ENCODE peak calls at places on chromosomes 3 and 15, in six cellular contexts. Q is RWPE1, F is GM12865, Z is HCT116, V is fibroblast of pulmonary artery, X is vagina. H is an unnamed sample.

GRCh38 chr3:123818921-123819429 is 65.2 kb downstream of the MYLK start:
- DNase-seq in Q (peak; percentile 73), Z (no peak), X (no peak), F (no peak), V (peak; percentile 70), H (no peak)

GRCh38 chr15:31609243-31609642 is 282.6 kb downstream of the KLF13 start:
- DNase-seq in V (no peak), F (no peak), Q (no peak), X (no peak), Z (no peak), H (no peak)

GRCh38 chr15:43492673-43493601 is at the start of gene TP53BP1:
- DNase-seq in Q (peak; percentile 99), Z (peak; percentile 85), V (peak; percentile 94), F (peak; percentile 96), X (no peak), H (peak; percentile 92)

GRCh38 chr3:159911011-159911663 is 77.5 kb upstream of the IL12A start:
- DNase-seq in Z (no peak), Q (no peak), V (no peak), F (peak; percentile 78), X (no peak), H (peak; percentile 55)

GRCh38 chr3:13869944-13870343 is 9.9 kb downstream of the WNT7A start:
- DNase-seq in V (no peak), Q (no peak), X (no peak), F (no peak), Z (no peak), H (no peak)

GRCh38 chr15:68643216-68643830 is 64.5 kb downstream of the CORO2B start:
- DNase-seq in F (no peak), Z (no peak), Q (no peak), V (no peak), X (no peak), H (no peak)

GRCh38 chr3:82761858-82762257 is 1000.4 kb upstream of the GBE1 start:
- DNase-seq in X (no peak), V (no peak), F (no peak), Z (no peak), Q (no peak), H (no peak)

GRCh38 chr3:109926376-109926775 is 589.0 kb upstream of the DPPA4 start:
- DNase-seq in Q (no peak), F (no peak), X (no peak), Z (no peak), V (no peak), H (no peak)

GRCh38 chr3:30612422-30613134 is 6.2 kb downstream of the TGFBR2 start:
- DNase-seq in Z (no peak), Q (no peak), V (no peak), F (no peak), X (no peak), H (no peak)

GRCh38 chr3:46080124-46080991 is 53.1 kb upstream of the XCR1 start:
- DNase-seq in F (no peak), V (no peak), X (peak; percentile 64), Q (peak; percentile 28), Z (no peak), H (no peak)

GRCh38 chr3:53672987-53673386 is 173.2 kb downstream of the CHDH start:
- DNase-seq in Q (no peak), V (no peak), Z (no peak), X (no peak), F (no peak), H (no peak)

GRCh38 chr3:129059311-129059975 is 1.1 kb upstream of the GP9 start:
- DNase-seq in Z (no peak), Q (no peak), F (no peak), V (no peak), X (no peak), H (no peak)

GRCh38 chr15:62519900-62520299 is 354.8 kb upstream of the C2CD4B start:
- DNase-seq in X (no peak), F (no peak), V (no peak), Q (no peak), Z (no peak), H (no peak)

GRCh38 chr15:25175033-25175788 is 220.4 kb downstream of the SNRPN start:
- DNase-seq in X (no peak), F (no peak), Q (no peak), Z (no peak), V (no peak), H (no peak)

GRCh38 chr3:185677146-185677829 is 91.2 kb downstream of the SENP2 start:
- DNase-seq in Z (peak; percentile 69), V (peak; percentile 87), X (no peak), F (peak; percentile 71), Q (peak; percentile 73), H (peak; percentile 68)

GRCh38 chr3:40996382-40996781 is 202.9 kb upstream of the CTNNB1 start:
- DNase-seq in V (no peak), Q (no peak), F (no peak), Z (no peak), X (no peak), H (no peak)

GRCh38 chr15:24678485-24678884 is 2.9 kb downstream of the NPAP1 start:
- DNase-seq in Z (no peak), X (no peak), F (no peak), Q (no peak), V (no peak), H (no peak)

GRCh38 chr3:159941043-159941994 is 47.3 kb upstream of the IL12A start:
- DNase-seq in Q (peak; percentile 38), X (no peak), V (no peak), Z (no peak), F (peak; percentile 38), H (no peak)

GRCh38 chr3:4416961-4417360 is 50.1 kb downstream of the SUMF1 start:
- DNase-seq in F (no peak), X (no peak), Z (peak; percentile 6), V (peak; percentile 84), Q (peak; percentile 89), H (no peak)
- TF ChIP-seq CTCF in F (no peak), X (no peak), Z (no peak), V (no peak), Q (no peak), H (no peak)

DNA sequence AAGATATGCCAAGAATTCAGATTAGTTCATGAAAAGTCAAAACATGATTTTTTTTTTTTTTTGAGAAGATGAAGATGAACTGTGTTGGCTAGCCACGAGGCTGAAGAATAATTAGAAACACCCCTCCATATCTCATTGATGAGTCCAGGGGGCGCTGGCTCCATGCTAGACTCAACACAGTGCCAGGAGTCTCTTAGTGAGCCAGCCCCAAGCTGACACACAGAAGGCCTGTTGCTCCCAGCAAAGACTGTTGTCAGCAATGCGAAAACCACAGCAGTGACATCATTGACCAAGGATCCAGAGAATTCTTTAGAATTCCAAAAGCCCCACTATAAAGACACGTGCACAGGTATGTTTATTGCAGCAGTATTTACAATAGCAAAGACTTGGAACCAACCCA is 185.2 kb downstream of the ANXA2 start:
- DNase-seq in X (no peak), V (no peak), Z (no peak), F (no peak), Q (no peak), H (no peak)
- TF ChIP-seq CTCF in X (no peak), V (no peak), Z (peak; percentile 29), F (no peak), Q (no peak), H (no peak)

GRCh38 chr15:72682772-72683171 is 3.2 kb downstream of the HIGD2B start:
- DNase-seq in X (no peak), Z (no peak), Q (no peak), V (no peak), F (no peak), H (no peak)

GRCh38 chr15:72685925-72686794 is at the start of the genes BBS4 and HIGD2B:
- DNase-seq in Q (peak; percentile 81), X (no peak), V (peak; percentile 86), Z (peak; percentile 90), F (peak; percentile 93), H (peak; percentile 80)

GRCh38 chr15:72680931-72681330 is 5.1 kb downstream of the HIGD2B start:
- DNase-seq in Z (no peak), X (no peak), Q (no peak), V (no peak), F (no peak), H (no peak)

GRCh38 chr15:72688697-72689096 is 2.7 kb downstream of the BBS4 start:
- DNase-seq in Z (no peak), F (no peak), X (no peak), V (no peak), Q (no peak), H (no peak)

GRCh38 chr15:72685301-72685924 is 569 bp downstream of the HIGD2B start:
- DNase-seq in X (no peak), V (peak; percentile 16), Z (no peak), F (no peak), Q (no peak), H (no peak)
- TF ChIP-seq CTCF in X (no peak), V (no peak), Z (peak; percentile 2), F (no peak), Q (no peak), H (no peak)

GRCh38 chr15:51044037-51044712 is 50.5 kb downstream of the TNFAIP8L3 start:
- DNase-seq in Z (no peak), V (no peak), X (no peak), F (no peak), Q (no peak), H (no peak)

GRCh38 chr15:51038258-51039042 is 56.3 kb downstream of the TNFAIP8L3 start:
- DNase-seq in Q (no peak), F (no peak), X (no peak), V (no peak), Z (no peak), H (no peak)
- TF ChIP-seq CTCF in Q (no peak), F (no peak), X (no peak), V (no peak), Z (peak; percentile 14), H (no peak)

GRCh38 chr3:114585687-114586086 is 291.9 kb downstream of the TIGIT start:
- DNase-seq in Z (no peak), X (no peak), Q (no peak), F (no peak), V (no peak), H (no peak)

GRCh38 chr3:114586119-114586518 is 292.3 kb downstream of the TIGIT start:
- DNase-seq in V (no peak), X (no peak), Q (no peak), F (no peak), Z (peak; percentile 33), H (no peak)

GRCh38 chr3:114582929-114583328 is 289.1 kb downstream of the TIGIT start:
- DNase-seq in F (peak; percentile 72), V (no peak), X (no peak), Z (no peak), Q (no peak), H (peak; percentile 10)

GRCh38 chr3:114587973-114588372 is 294.1 kb downstream of the TIGIT start:
- DNase-seq in Z (no peak), F (no peak), Q (no peak), X (no peak), V (no peak), H (no peak)

DNA sequence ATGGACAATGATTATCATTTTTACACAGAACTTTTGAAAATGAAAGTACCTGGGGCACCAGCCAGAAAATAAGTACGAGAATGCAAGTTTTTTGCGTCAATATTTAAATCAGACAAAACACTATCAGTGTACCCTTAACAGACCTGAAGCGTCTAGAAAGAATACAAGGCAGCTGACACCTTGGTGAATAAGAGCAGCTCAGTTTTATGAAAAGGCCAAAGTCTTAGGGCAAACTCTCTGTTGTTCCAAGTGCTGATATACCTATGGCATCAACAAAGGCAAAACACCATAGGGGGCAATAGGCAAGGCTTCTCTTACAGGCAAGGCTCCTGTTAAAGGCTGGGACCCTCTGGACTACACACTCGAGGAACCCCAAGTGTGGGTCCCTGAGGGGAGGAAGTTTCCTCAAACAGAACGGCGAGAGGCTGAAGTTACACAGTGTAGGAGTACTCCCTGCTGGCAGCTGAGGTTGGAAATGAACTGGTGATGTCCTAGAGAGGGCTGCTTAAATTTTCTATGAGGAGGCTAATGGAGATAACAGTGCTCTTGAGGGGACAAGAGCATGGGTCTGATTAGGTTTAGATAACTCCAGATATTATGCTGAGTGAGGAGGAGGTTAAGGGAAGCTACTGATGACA is 291.0 kb downstream of the TIGIT start:
- DNase-seq in X (no peak), Q (no peak), F (peak; percentile 12), V (peak; percentile 17), Z (no peak), H (no peak)
- TF ChIP-seq CTCF in X (no peak), Q (no peak), F (no peak), V (peak; percentile 4), Z (no peak), H (no peak)